ENCODE peak calls at places on chromosome 3, in ten cellular contexts. R, P, C, B, S, J, I, X, H and F are unnamed samples.

GRCh38 chr3:127697531-127698240 is 24.9 kb downstream of the ABTB1 start:
- DNase-seq in R (peak; percentile 83), P (peak; percentile 94), C (peak; percentile 66), B (peak; percentile 83), S (peak; percentile 92), J (no peak), I (peak; percentile 88), X (no peak), H (peak; percentile 71), F (peak; percentile 42)

GRCh38 chr3:49358217-49358883 is at the start of gene GPX1:
- DNase-seq in R (peak; percentile 80), P (peak; percentile 96), C (peak; percentile 94), B (peak; percentile 96), S (peak; percentile 96), J (peak; percentile 82), I (peak; percentile 97), X (peak; percentile 64), H (peak; percentile 93), F (peak; percentile 85)

GRCh38 chr3:1326546-1326945 is 233.7 kb downstream of the CNTN6 start:
- DNase-seq in R (no peak), P (no peak), C (no peak), B (no peak), S (no peak), J (no peak), I (no peak), X (no peak), H (no peak), F (no peak)

GRCh38 chr3:159378391-159378790 is 576.5 kb downstream of the MFSD1 start:
- DNase-seq in R (no peak), P (no peak), C (no peak), B (no peak), S (no peak), J (no peak), I (no peak), X (no peak), H (no peak), F (no peak)

GRCh38 chr3:184373422-184373821 is 4.6 kb downstream of the THPO start:
- DNase-seq in R (no peak), P (no peak), C (no peak), B (no peak), S (peak; percentile 30), J (peak; percentile 43), I (no peak), X (no peak), H (no peak), F (peak; percentile 12)

GRCh38 chr3:134903840-134904239 is 108.8 kb downstream of the EPHB1 start:
- DNase-seq in R (no peak), P (no peak), C (no peak), B (no peak), S (no peak), J (no peak), I (no peak), X (no peak), H (no peak), F (no peak)

GRCh38 chr3:184338538-184338945 is 1.1 kb downstream of the FAM131A start:
- DNase-seq in R (no peak), P (no peak), C (no peak), B (peak; percentile 85), S (peak; percentile 91), J (no peak), I (peak; percentile 85), X (no peak), H (no peak), F (no peak)

GRCh38 chr3:9806688-9807589 is 3.1 kb upstream of the TTLL3 start:
- DNase-seq in R (no peak), P (no peak), C (no peak), B (no peak), S (no peak), J (no peak), I (no peak), X (no peak), H (no peak), F (no peak)

DNA sequence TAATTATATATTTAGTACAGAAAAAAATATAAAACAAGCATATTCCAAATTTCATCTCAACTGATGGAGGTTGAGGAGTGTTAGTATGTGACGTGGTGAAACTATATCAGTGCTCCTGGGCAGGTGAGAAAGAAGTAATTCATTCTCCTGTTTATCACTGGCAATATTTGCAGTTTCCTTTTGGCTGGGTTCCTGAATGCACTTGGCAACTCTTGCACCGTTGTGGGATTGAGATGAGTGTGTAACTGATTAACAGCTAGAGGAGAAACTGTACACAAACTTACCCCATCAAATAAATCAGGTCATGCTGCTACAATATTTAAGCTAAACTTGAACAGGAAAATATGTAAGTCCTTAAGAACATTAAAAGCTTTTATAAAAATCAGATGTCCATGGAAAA is 2.1 kb upstream of the ATP13A4 start:
- DNase-seq in R (no peak), P (no peak), C (peak; percentile 79), B (no peak), S (no peak), J (no peak), I (no peak), X (no peak), H (no peak), F (no peak)
- H3K4me3 ChIP-seq in R (no peak overlapping the region), P (peak overlapping the region; percentile 50), C (no peak overlapping the region), B (no peak overlapping the region), S (no peak overlapping the region), J (no peak overlapping the region), I (no peak overlapping the region), X (no peak overlapping the region), H (no peak overlapping the region), F (no peak overlapping the region)

GRCh38 chr3:120908803-120909601 is 997 bp downstream of the STXBP5L start:
- DNase-seq in R (no peak), P (no peak), C (no peak), B (peak; percentile 8), S (no peak), J (no peak), I (no peak), X (no peak), H (no peak), F (no peak)

GRCh38 chr3:120908030-120908802 is at the start of gene STXBP5L:
- DNase-seq in R (peak; percentile 5), P (no peak), C (peak; percentile 86), B (peak; percentile 50), S (peak; percentile 88), J (no peak), I (peak; percentile 33), X (no peak), H (peak; percentile 71), F (peak; percentile 61)

GRCh38 chr3:120909602-120909878 is 1.5 kb downstream of the STXBP5L start:
- DNase-seq in R (no peak), P (no peak), C (no peak), B (no peak), S (no peak), J (no peak), I (no peak), X (no peak), H (no peak), F (no peak)

GRCh38 chr3:120907659-120908029 is 361 bp upstream of the STXBP5L start:
- DNase-seq in R (no peak), P (no peak), C (no peak), B (no peak), S (no peak), J (no peak), I (no peak), X (no peak), H (no peak), F (no peak)
- H3K4me3 ChIP-seq in R (no peak overlapping the region), P (no peak overlapping the region), C (peak overlapping the region; percentile 42), B (peak overlapping the region; percentile 54), S (peak overlapping the region; percentile 31), J (no peak overlapping the region), I (peak overlapping the region; percentile 61), X (no peak overlapping the region), H (peak overlapping the region; percentile 49), F (no peak overlapping the region)

GRCh38 chr3:153166206-153166605 is 4.2 kb downstream of the RAP2B start:
- DNase-seq in R (no peak), P (no peak), C (no peak), B (no peak), S (peak; percentile 43), J (no peak), I (no peak), X (no peak), H (no peak), F (no peak)

GRCh38 chr3:153164009-153164550 is 2.1 kb downstream of the RAP2B start:
- DNase-seq in R (no peak), P (no peak), C (no peak), B (no peak), S (no peak), J (no peak), I (no peak), X (no peak), H (no peak), F (no peak)

GRCh38 chr3:153163349-153164008 is 1.5 kb downstream of the RAP2B start:
- DNase-seq in R (no peak), P (peak; percentile 54), C (no peak), B (no peak), S (peak; percentile 47), J (no peak), I (no peak), X (no peak), H (peak; percentile 42), F (no peak)

GRCh38 chr3:153162513-153163348 is 705 bp downstream of the RAP2B start:
- DNase-seq in R (no peak), P (peak; percentile 53), C (peak; percentile 35), B (peak; percentile 42), S (peak; percentile 44), J (no peak), I (peak; percentile 33), X (no peak), H (peak; percentile 48), F (peak; percentile 75)

GRCh38 chr3:153165211-153165815 is 3.3 kb downstream of the RAP2B start:
- DNase-seq in R (no peak), P (no peak), C (no peak), B (no peak), S (peak; percentile 59), J (no peak), I (no peak), X (no peak), H (no peak), F (no peak)
- H3K4me3 ChIP-seq in R (peak overlapping the region; percentile 82), P (peak overlapping the region; percentile 85), C (no peak overlapping the region), B (peak overlapping the region; percentile 91), S (peak overlapping the region; percentile 90), J (peak overlapping the region; percentile 97), I (peak overlapping the region; percentile 97), X (peak overlapping the region; percentile 96), H (peak overlapping the region; percentile 91), F (no peak overlapping the region)

GRCh38 chr3:111314146-111314873 is 227.7 kb upstream of the CD96 start:
- DNase-seq in R (no peak), P (no peak), C (no peak), B (no peak), S (peak; percentile 14), J (no peak), I (no peak), X (no peak), H (no peak), F (no peak)

GRCh38 chr3:111315911-111316310 is 226.1 kb upstream of the CD96 start:
- DNase-seq in R (no peak), P (no peak), C (no peak), B (no peak), S (peak; percentile 47), J (peak; percentile 41), I (no peak), X (peak; percentile 37), H (no peak), F (no peak)

GRCh38 chr3:111311126-111311525 is 230.9 kb upstream of the CD96 start:
- DNase-seq in R (no peak), P (no peak), C (no peak), B (no peak), S (no peak), J (no peak), I (no peak), X (no peak), H (no peak), F (no peak)

GRCh38 chr3:111307676-111308075 is 234.3 kb upstream of the CD96 start:
- DNase-seq in R (no peak), P (no peak), C (no peak), B (no peak), S (no peak), J (no peak), I (no peak), X (no peak), H (no peak), F (no peak)

DNA sequence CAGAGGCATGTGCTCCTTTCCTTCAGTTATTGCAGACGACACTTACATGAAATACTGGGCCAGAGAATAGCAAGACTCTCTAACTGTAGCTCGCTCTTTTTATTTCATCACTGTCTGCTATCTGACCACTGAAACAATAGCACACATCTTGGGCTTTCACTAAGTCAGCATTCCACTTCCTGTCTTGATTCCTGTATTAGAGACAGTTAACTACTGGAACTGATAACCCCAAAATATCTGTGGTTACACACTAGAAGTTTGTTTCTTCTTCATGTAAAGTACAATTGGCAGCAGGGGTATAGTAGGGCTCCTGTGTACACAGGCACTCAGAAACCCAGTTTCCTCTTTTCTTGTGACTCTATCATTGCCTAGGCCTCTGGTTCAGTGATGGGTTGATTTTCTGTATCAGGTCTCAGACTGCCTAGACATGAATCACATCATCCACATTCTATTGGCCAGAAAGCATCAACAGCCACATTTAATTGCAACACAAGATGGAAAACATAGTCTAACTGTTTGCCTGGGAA is 230.2 kb upstream of the CD96 start:
- DNase-seq in R (no peak), P (no peak), C (no peak), B (no peak), S (peak; percentile 88), J (no peak), I (no peak), X (no peak), H (no peak), F (no peak)
- H3K4me3 ChIP-seq in R (no peak overlapping the region), P (no peak overlapping the region), C (no peak overlapping the region), B (no peak overlapping the region), S (no peak overlapping the region), J (no peak overlapping the region), I (no peak overlapping the region), X (no peak overlapping the region), H (no peak overlapping the region), F (no peak overlapping the region)